ENCODE peak calls at places on chromosomes 2 and 18, in six cellular contexts. One of them, this sample, is unnamed.

GRCh38 chr2:129880309-129880708 is 99.2 kb upstream of the RAB6C start:
- DNase-seq in bronchial epithelial cell: no peak
- DNase-seq in Kasumi-1: no peak
- DNase-seq in activated T-helper 1 cell treated with Interleukin-2 at 50 U/mL for 16 hours: no peak
- DNase-seq in DMS 273 treated with DMSO at 0.1 percent for 48 hours: no peak
- DNase-seq in NAMALWA: no peak
- DNase-seq in this sample: no peak

GRCh38 chr2:196592912-196593881 is 46.3 kb upstream of the CCDC150 start:
- DNase-seq in bronchial epithelial cell: no peak
- DNase-seq in Kasumi-1: peak
- DNase-seq in activated T-helper 1 cell treated with Interleukin-2 at 50 U/mL for 16 hours: no peak
- DNase-seq in DMS 273 treated with DMSO at 0.1 percent for 48 hours: no peak
- DNase-seq in NAMALWA: no peak
- DNase-seq in this sample: no peak

GRCh38 chr2:79487371-79487770 is 25.5 kb upstream of the CTNNA2 start:
- DNase-seq in bronchial epithelial cell: no peak
- DNase-seq in Kasumi-1: no peak
- DNase-seq in activated T-helper 1 cell treated with Interleukin-2 at 50 U/mL for 16 hours: no peak
- DNase-seq in DMS 273 treated with DMSO at 0.1 percent for 48 hours: no peak
- DNase-seq in NAMALWA: no peak
- DNase-seq in this sample: no peak

GRCh38 chr18:50826027-50826426 is 6.2 kb upstream of the MRO start:
- DNase-seq in bronchial epithelial cell: no peak
- DNase-seq in Kasumi-1: no peak
- DNase-seq in activated T-helper 1 cell treated with Interleukin-2 at 50 U/mL for 16 hours: no peak
- DNase-seq in DMS 273 treated with DMSO at 0.1 percent for 48 hours: no peak
- DNase-seq in NAMALWA: no peak
- DNase-seq in this sample: no peak

GRCh38 chr2:178829299-178829698 is 22.1 kb upstream of the TTN start:
- DNase-seq in bronchial epithelial cell: no peak
- DNase-seq in Kasumi-1: no peak
- DNase-seq in activated T-helper 1 cell treated with Interleukin-2 at 50 U/mL for 16 hours: no peak
- DNase-seq in DMS 273 treated with DMSO at 0.1 percent for 48 hours: no peak
- DNase-seq in NAMALWA: peak
- DNase-seq in this sample: no peak

GRCh38 chr2:195559431-195559914 is 97.6 kb upstream of the SLC39A10 start:
- DNase-seq in bronchial epithelial cell: peak
- DNase-seq in Kasumi-1: peak
- DNase-seq in activated T-helper 1 cell treated with Interleukin-2 at 50 U/mL for 16 hours: peak
- DNase-seq in DMS 273 treated with DMSO at 0.1 percent for 48 hours: no peak
- DNase-seq in NAMALWA: peak
- DNase-seq in this sample: peak

GRCh38 chr2:37189452-37190153 is 1.1 kb upstream of the SULT6B1 start:
- DNase-seq in bronchial epithelial cell: peak
- DNase-seq in Kasumi-1: peak
- DNase-seq in activated T-helper 1 cell treated with Interleukin-2 at 50 U/mL for 16 hours: no peak
- DNase-seq in DMS 273 treated with DMSO at 0.1 percent for 48 hours: no peak
- DNase-seq in NAMALWA: no peak
- DNase-seq in this sample: no peak

GRCh38 chr2:105055613-105056012 is 17.7 kb downstream of the MRPS9 start:
- DNase-seq in bronchial epithelial cell: no peak
- DNase-seq in Kasumi-1: no peak
- DNase-seq in activated T-helper 1 cell treated with Interleukin-2 at 50 U/mL for 16 hours: no peak
- DNase-seq in DMS 273 treated with DMSO at 0.1 percent for 48 hours: no peak
- DNase-seq in NAMALWA: no peak
- DNase-seq in this sample: no peak

GRCh38 chr2:39620067-39620466 is 45.6 kb upstream of the TMEM178A start:
- DNase-seq in bronchial epithelial cell: peak
- DNase-seq in Kasumi-1: peak
- DNase-seq in activated T-helper 1 cell treated with Interleukin-2 at 50 U/mL for 16 hours: no peak
- DNase-seq in DMS 273 treated with DMSO at 0.1 percent for 48 hours: no peak
- DNase-seq in NAMALWA: peak
- DNase-seq in this sample: no peak

GRCh38 chr18:28820353-28820752 is 643.4 kb upstream of the CDH2 start:
- DNase-seq in bronchial epithelial cell: no peak
- DNase-seq in Kasumi-1: peak
- DNase-seq in activated T-helper 1 cell treated with Interleukin-2 at 50 U/mL for 16 hours: no peak
- DNase-seq in DMS 273 treated with DMSO at 0.1 percent for 48 hours: no peak
- DNase-seq in NAMALWA: no peak
- DNase-seq in this sample: no peak

GRCh38 chr2:160816916-160817315 is 323.3 kb upstream of the RBMS1 start:
- DNase-seq in bronchial epithelial cell: no peak
- DNase-seq in Kasumi-1: no peak
- DNase-seq in activated T-helper 1 cell treated with Interleukin-2 at 50 U/mL for 16 hours: no peak
- DNase-seq in DMS 273 treated with DMSO at 0.1 percent for 48 hours: peak
- DNase-seq in NAMALWA: peak
- DNase-seq in this sample: no peak

GRCh38 chr18:32661486-32662299 is 111.1 kb downstream of the KLHL14 start:
- DNase-seq in bronchial epithelial cell: peak
- DNase-seq in Kasumi-1: no peak
- DNase-seq in activated T-helper 1 cell treated with Interleukin-2 at 50 U/mL for 16 hours: no peak
- DNase-seq in DMS 273 treated with DMSO at 0.1 percent for 48 hours: no peak
- DNase-seq in NAMALWA: no peak
- DNase-seq in this sample: no peak

GRCh38 chr2:219331560-219332213 is 857 bp downstream of the RESP18 start:
- DNase-seq in bronchial epithelial cell: no peak
- DNase-seq in Kasumi-1: no peak
- DNase-seq in activated T-helper 1 cell treated with Interleukin-2 at 50 U/mL for 16 hours: no peak
- DNase-seq in DMS 273 treated with DMSO at 0.1 percent for 48 hours: no peak
- DNase-seq in NAMALWA: no peak
- DNase-seq in this sample: no peak

GRCh38 chr18:8303151-8303770 is 306.0 kb upstream of the RAB12 start:
- DNase-seq in bronchial epithelial cell: no peak
- DNase-seq in Kasumi-1: no peak
- DNase-seq in activated T-helper 1 cell treated with Interleukin-2 at 50 U/mL for 16 hours: no peak
- DNase-seq in DMS 273 treated with DMSO at 0.1 percent for 48 hours: no peak
- DNase-seq in NAMALWA: no peak
- DNase-seq in this sample: no peak

GRCh38 chr2:31219131-31219969 is 2.0 kb upstream of the CAPN14 start:
- DNase-seq in bronchial epithelial cell: no peak
- DNase-seq in Kasumi-1: no peak
- DNase-seq in activated T-helper 1 cell treated with Interleukin-2 at 50 U/mL for 16 hours: no peak
- DNase-seq in DMS 273 treated with DMSO at 0.1 percent for 48 hours: no peak
- DNase-seq in NAMALWA: peak
- DNase-seq in this sample: no peak

GRCh38 chr18:46469186-46469915 is 187.7 kb downstream of the LOXHD1 start:
- DNase-seq in bronchial epithelial cell: peak
- DNase-seq in Kasumi-1: no peak
- DNase-seq in activated T-helper 1 cell treated with Interleukin-2 at 50 U/mL for 16 hours: no peak
- DNase-seq in DMS 273 treated with DMSO at 0.1 percent for 48 hours: peak
- DNase-seq in NAMALWA: no peak
- DNase-seq in this sample: no peak

GRCh38 chr18:69946608-69947155 is 991 bp downstream of the CD226 start:
- DNase-seq in bronchial epithelial cell: no peak
- DNase-seq in Kasumi-1: no peak
- DNase-seq in activated T-helper 1 cell treated with Interleukin-2 at 50 U/mL for 16 hours: no peak
- DNase-seq in DMS 273 treated with DMSO at 0.1 percent for 48 hours: no peak
- DNase-seq in NAMALWA: no peak
- DNase-seq in this sample: no peak

GRCh38 chr2:237566401-237567235 is at the start of gene PRLH:
- DNase-seq in bronchial epithelial cell: no peak
- DNase-seq in Kasumi-1: no peak
- DNase-seq in activated T-helper 1 cell treated with Interleukin-2 at 50 U/mL for 16 hours: no peak
- DNase-seq in DMS 273 treated with DMSO at 0.1 percent for 48 hours: no peak
- DNase-seq in NAMALWA: no peak
- DNase-seq in this sample: no peak

GRCh38 chr2:96771792-96772618 is 11.3 kb downstream of the CNNM4 start:
- DNase-seq in bronchial epithelial cell: peak
- DNase-seq in Kasumi-1: no peak
- DNase-seq in activated T-helper 1 cell treated with Interleukin-2 at 50 U/mL for 16 hours: no peak
- DNase-seq in DMS 273 treated with DMSO at 0.1 percent for 48 hours: no peak
- DNase-seq in NAMALWA: peak
- DNase-seq in this sample: no peak

GRCh38 chr2:187702157-187702556 is 147.9 kb upstream of the TFPI start:
- DNase-seq in bronchial epithelial cell: no peak
- DNase-seq in Kasumi-1: no peak
- DNase-seq in activated T-helper 1 cell treated with Interleukin-2 at 50 U/mL for 16 hours: no peak
- DNase-seq in DMS 273 treated with DMSO at 0.1 percent for 48 hours: no peak
- DNase-seq in NAMALWA: no peak
- DNase-seq in this sample: no peak

GRCh38 chr2:39228413-39229209 is 15.2 kb downstream of the CDKL4 start:
- DNase-seq in bronchial epithelial cell: no peak
- DNase-seq in Kasumi-1: no peak
- DNase-seq in activated T-helper 1 cell treated with Interleukin-2 at 50 U/mL for 16 hours: no peak
- DNase-seq in DMS 273 treated with DMSO at 0.1 percent for 48 hours: no peak
- DNase-seq in NAMALWA: no peak
- DNase-seq in this sample: no peak

GRCh38 chr18:62249478-62250097 is 62.5 kb downstream of the RELCH start:
- DNase-seq in bronchial epithelial cell: peak
- DNase-seq in Kasumi-1: peak
- DNase-seq in activated T-helper 1 cell treated with Interleukin-2 at 50 U/mL for 16 hours: peak
- DNase-seq in DMS 273 treated with DMSO at 0.1 percent for 48 hours: peak
- DNase-seq in NAMALWA: peak
- DNase-seq in this sample: peak

GRCh38 chr18:45719106-45719505 is 4.9 kb upstream of the SLC14A1 start:
- DNase-seq in bronchial epithelial cell: no peak
- DNase-seq in Kasumi-1: no peak
- DNase-seq in activated T-helper 1 cell treated with Interleukin-2 at 50 U/mL for 16 hours: no peak
- DNase-seq in DMS 273 treated with DMSO at 0.1 percent for 48 hours: no peak
- DNase-seq in NAMALWA: no peak
- DNase-seq in this sample: no peak

GRCh38 chr2:41881249-41881648 is 166.6 kb upstream of the PKDCC start:
- DNase-seq in bronchial epithelial cell: no peak
- DNase-seq in Kasumi-1: no peak
- DNase-seq in activated T-helper 1 cell treated with Interleukin-2 at 50 U/mL for 16 hours: no peak
- DNase-seq in DMS 273 treated with DMSO at 0.1 percent for 48 hours: no peak
- DNase-seq in NAMALWA: no peak
- DNase-seq in this sample: no peak

GRCh38 chr2:128455710-128456050 is 137.0 kb upstream of the HS6ST1 start:
- DNase-seq in bronchial epithelial cell: no peak
- DNase-seq in Kasumi-1: no peak
- DNase-seq in activated T-helper 1 cell treated with Interleukin-2 at 50 U/mL for 16 hours: no peak
- DNase-seq in DMS 273 treated with DMSO at 0.1 percent for 48 hours: no peak
- DNase-seq in NAMALWA: no peak
- DNase-seq in this sample: no peak

GRCh38 chr18:40911582-40912254 is 1043.3 kb upstream of the PIK3C3 start:
- DNase-seq in bronchial epithelial cell: peak
- DNase-seq in Kasumi-1: no peak
- DNase-seq in activated T-helper 1 cell treated with Interleukin-2 at 50 U/mL for 16 hours: no peak
- DNase-seq in DMS 273 treated with DMSO at 0.1 percent for 48 hours: no peak
- DNase-seq in NAMALWA: no peak
- DNase-seq in this sample: no peak

GRCh38 chr2:219836647-219837177 is 209.3 kb downstream of the SLC4A3 start:
- DNase-seq in bronchial epithelial cell: peak
- DNase-seq in Kasumi-1: peak
- DNase-seq in activated T-helper 1 cell treated with Interleukin-2 at 50 U/mL for 16 hours: no peak
- DNase-seq in DMS 273 treated with DMSO at 0.1 percent for 48 hours: no peak
- DNase-seq in NAMALWA: peak
- DNase-seq in this sample: no peak

GRCh38 chr2:9552491-9553178 is 3.0 kb downstream of the ADAM17 start:
- DNase-seq in bronchial epithelial cell: peak
- DNase-seq in Kasumi-1: peak
- DNase-seq in activated T-helper 1 cell treated with Interleukin-2 at 50 U/mL for 16 hours: no peak
- DNase-seq in DMS 273 treated with DMSO at 0.1 percent for 48 hours: no peak
- DNase-seq in NAMALWA: peak
- DNase-seq in this sample: no peak

GRCh38 chr2:174341995-174342571 is 7.3 kb downstream of the SP9 start:
- DNase-seq in bronchial epithelial cell: no peak
- DNase-seq in Kasumi-1: no peak
- DNase-seq in activated T-helper 1 cell treated with Interleukin-2 at 50 U/mL for 16 hours: no peak
- DNase-seq in DMS 273 treated with DMSO at 0.1 percent for 48 hours: no peak
- DNase-seq in NAMALWA: no peak
- DNase-seq in this sample: no peak

GRCh38 chr2:229610359-229610758 is 104.0 kb downstream of the DNER start:
- DNase-seq in bronchial epithelial cell: peak
- DNase-seq in Kasumi-1: no peak
- DNase-seq in activated T-helper 1 cell treated with Interleukin-2 at 50 U/mL for 16 hours: no peak
- DNase-seq in DMS 273 treated with DMSO at 0.1 percent for 48 hours: no peak
- DNase-seq in NAMALWA: no peak
- DNase-seq in this sample: no peak

GRCh38 chr2:99662761-99663341 is 173.0 kb upstream of the REV1 start:
- DNase-seq in bronchial epithelial cell: peak
- DNase-seq in Kasumi-1: no peak
- DNase-seq in activated T-helper 1 cell treated with Interleukin-2 at 50 U/mL for 16 hours: no peak
- DNase-seq in DMS 273 treated with DMSO at 0.1 percent for 48 hours: no peak
- DNase-seq in NAMALWA: no peak
- DNase-seq in this sample: no peak

GRCh38 chr18:7273301-7273911 is 42.5 kb downstream of the LRRC30 start:
- DNase-seq in bronchial epithelial cell: peak
- DNase-seq in Kasumi-1: peak
- DNase-seq in activated T-helper 1 cell treated with Interleukin-2 at 50 U/mL for 16 hours: no peak
- DNase-seq in DMS 273 treated with DMSO at 0.1 percent for 48 hours: no peak
- DNase-seq in NAMALWA: no peak
- DNase-seq in this sample: no peak

GRCh38 chr18:2551425-2551824 is 19.9 kb downstream of the METTL4 start:
- DNase-seq in bronchial epithelial cell: no peak
- DNase-seq in Kasumi-1: no peak
- DNase-seq in activated T-helper 1 cell treated with Interleukin-2 at 50 U/mL for 16 hours: no peak
- DNase-seq in DMS 273 treated with DMSO at 0.1 percent for 48 hours: no peak
- DNase-seq in NAMALWA: no peak
- DNase-seq in this sample: no peak

GRCh38 chr18:75783816-75784215 is 356.3 kb upstream of the SMIM21 start:
- DNase-seq in bronchial epithelial cell: no peak
- DNase-seq in Kasumi-1: no peak
- DNase-seq in activated T-helper 1 cell treated with Interleukin-2 at 50 U/mL for 16 hours: no peak
- DNase-seq in DMS 273 treated with DMSO at 0.1 percent for 48 hours: no peak
- DNase-seq in NAMALWA: no peak
- DNase-seq in this sample: no peak

GRCh38 chr18:61154866-61155265 is 178.4 kb upstream of the CDH20 start:
- DNase-seq in bronchial epithelial cell: no peak
- DNase-seq in Kasumi-1: no peak
- DNase-seq in activated T-helper 1 cell treated with Interleukin-2 at 50 U/mL for 16 hours: no peak
- DNase-seq in DMS 273 treated with DMSO at 0.1 percent for 48 hours: no peak
- DNase-seq in NAMALWA: no peak
- DNase-seq in this sample: no peak

GRCh38 chr18:48875942-48876511 is 74.7 kb downstream of the SMAD7 start:
- DNase-seq in bronchial epithelial cell: no peak
- DNase-seq in Kasumi-1: no peak
- DNase-seq in activated T-helper 1 cell treated with Interleukin-2 at 50 U/mL for 16 hours: no peak
- DNase-seq in DMS 273 treated with DMSO at 0.1 percent for 48 hours: no peak
- DNase-seq in NAMALWA: peak
- DNase-seq in this sample: no peak

GRCh38 chr2:5981241-5982055 is 289.3 kb downstream of the SOX11 start:
- DNase-seq in bronchial epithelial cell: no peak
- DNase-seq in Kasumi-1: no peak
- DNase-seq in activated T-helper 1 cell treated with Interleukin-2 at 50 U/mL for 16 hours: no peak
- DNase-seq in DMS 273 treated with DMSO at 0.1 percent for 48 hours: no peak
- DNase-seq in NAMALWA: no peak
- DNase-seq in this sample: no peak

GRCh38 chr2:70258532-70258875 is 567 bp downstream of the PCYOX1 start:
- DNase-seq in bronchial epithelial cell: peak
- DNase-seq in Kasumi-1: peak
- DNase-seq in activated T-helper 1 cell treated with Interleukin-2 at 50 U/mL for 16 hours: no peak
- DNase-seq in DMS 273 treated with DMSO at 0.1 percent for 48 hours: no peak
- DNase-seq in NAMALWA: no peak
- DNase-seq in this sample: no peak

This sample was measured in effector CD8-positive, alpha-beta T cell.